ENCODE peak calls at places on chromosome X, in six cellular contexts. I is gastrocnemius medialis; Y is thyroid gland; Q is transverse colon; X is Peyer's patch; K is CD4-positive, alpha-beta T cell. B is an unnamed sample.

GRCh38 chrX:129984196-129984962 is 1.9 kb downstream of the BCORL1 start:
- DNase-seq in Y (peak; percentile 40), X (peak; percentile 59), Q (peak; percentile 28), I (no peak), K (peak; percentile 29), B (peak; percentile 68)

GRCh38 chrX:151488677-151489076 is 74.8 kb upstream of the PASD1 start:
- DNase-seq in I (no peak), X (no peak), Q (no peak), K (no peak), Y (no peak), B (no peak)

GRCh38 chrX:83860846-83861245 is at the start of gene CYLC1:
- DNase-seq in I (no peak), Q (no peak), K (no peak), Y (no peak), X (no peak), B (no peak)

GRCh38 chrX:96181571-96181970 is 503.1 kb upstream of the DIAPH2 start:
- DNase-seq in X (no peak), I (no peak), Y (no peak), Q (no peak), K (no peak), B (no peak)

GRCh38 chrX:137353404-137353803 is 212.5 kb upstream of the ZIC3 start:
- DNase-seq in Y (no peak), X (no peak), I (no peak), K (no peak), Q (no peak), B (no peak)

GRCh38 chrX:153727108-153727931 is 2.7 kb downstream of the ABCD1 start:
- DNase-seq in X (no peak), I (peak; percentile 88), K (no peak), Q (peak; percentile 63), Y (peak; percentile 74), B (peak; percentile 81)

GRCh38 chrX:15744181-15744867 is 6.3 kb downstream of the CA5B start:
- DNase-seq in K (no peak), Y (peak; percentile 62), I (no peak), Q (no peak), X (no peak), B (no peak)

GRCh38 chrX:46404774-46405173 is 140.4 kb downstream of the ZNF674 start:
- DNase-seq in K (no peak), I (no peak), X (no peak), Y (no peak), Q (no peak), B (no peak)

GRCh38 chrX:104285201-104285600 is 30.5 kb upstream of the ESX1 start:
- DNase-seq in Q (no peak), Y (no peak), X (no peak), I (no peak), K (no peak), B (no peak)

GRCh38 chrX:14528629-14529287 is 578 bp upstream of the GLRA2 start:
- DNase-seq in Q (peak; percentile 86), X (peak; percentile 81), K (peak; percentile 18), I (no peak), Y (peak; percentile 62), B (no peak)

GRCh38 chrX:9316096-9316495 is 148.8 kb upstream of the TBL1X start:
- DNase-seq in X (no peak), Y (no peak), Q (no peak), I (no peak), K (no peak), B (no peak)

GRCh38 chrX:34365482-34365881 is 233.4 kb upstream of the FAM47A start:
- DNase-seq in Q (no peak), X (no peak), K (no peak), Y (no peak), I (no peak), B (no peak)

GRCh38 chrX:104113237-104113965 is 1.1 kb downstream of the ZCCHC18 start:
- DNase-seq in Y (peak; percentile 47), I (peak; percentile 21), Q (peak; percentile 53), K (peak; percentile 43), X (peak; percentile 76), B (no peak)

GRCh38 chrX:53374222-53374820 is 48.1 kb downstream of the SMC1A start:
- DNase-seq in I (no peak), K (no peak), X (no peak), Q (no peak), Y (no peak), B (no peak)

GRCh38 chrX:56745019-56745418 is 16.0 kb downstream of the NBDY start:
- DNase-seq in X (no peak), I (no peak), Y (no peak), K (no peak), Q (no peak), B (no peak)

GRCh38 chrX:81120270-81120935 is 81.3 kb downstream of the HMGN5 start:
- DNase-seq in Q (no peak), K (no peak), I (no peak), X (no peak), Y (peak; percentile 3), B (no peak)

GRCh38 chrX:52270453-52271116 is 85.9 kb downstream of the MAGED4 start:
- DNase-seq in K (no peak), Q (no peak), X (no peak), Y (no peak), I (no peak), B (no peak)

GRCh38 chrX:2417205-2417604 is 83.6 kb downstream of the DHRSX start:
- DNase-seq in Y (no peak), X (no peak), Q (no peak), I (no peak), K (no peak), B (no peak)

DNA sequence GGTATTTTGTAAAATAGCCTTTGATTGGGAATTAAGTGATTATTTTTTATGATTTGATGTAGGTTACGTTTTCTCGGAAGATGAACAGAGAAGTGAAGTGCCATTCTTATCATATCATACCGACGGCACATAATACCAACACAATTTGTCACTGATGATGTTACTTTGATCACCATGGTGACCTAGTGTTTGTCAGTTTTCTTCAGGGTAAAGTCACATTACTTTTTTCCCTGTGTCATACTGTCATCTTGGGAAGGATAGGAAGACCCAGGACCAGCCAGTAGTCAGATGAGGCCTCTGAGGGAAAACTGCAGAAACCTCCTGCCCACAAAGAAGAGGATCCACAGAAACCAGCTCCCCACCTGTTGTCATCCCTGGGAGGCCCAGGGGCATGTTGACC is 1.3 kb upstream of the MAGEC1 start:
- DNase-seq in Y (no peak), I (no peak), X (no peak), Q (no peak), K (no peak), B (no peak)
- H3K27ac ChIP-seq in Y (no peak overlapping the region), I (no peak overlapping the region), X (no peak overlapping the region), Q (no peak overlapping the region), K (no peak overlapping the region), B (no peak overlapping the region)

GRCh38 chrX:50073601-50074000 is 127.2 kb downstream of the AKAP4 start:
- DNase-seq in X (no peak), Y (no peak), I (no peak), Q (no peak), K (no peak), B (no peak)
- H3K27ac ChIP-seq in X (no peak overlapping the region), Y (no peak overlapping the region), I (no peak overlapping the region), Q (no peak overlapping the region), K (no peak overlapping the region), B (no peak overlapping the region)

DNA sequence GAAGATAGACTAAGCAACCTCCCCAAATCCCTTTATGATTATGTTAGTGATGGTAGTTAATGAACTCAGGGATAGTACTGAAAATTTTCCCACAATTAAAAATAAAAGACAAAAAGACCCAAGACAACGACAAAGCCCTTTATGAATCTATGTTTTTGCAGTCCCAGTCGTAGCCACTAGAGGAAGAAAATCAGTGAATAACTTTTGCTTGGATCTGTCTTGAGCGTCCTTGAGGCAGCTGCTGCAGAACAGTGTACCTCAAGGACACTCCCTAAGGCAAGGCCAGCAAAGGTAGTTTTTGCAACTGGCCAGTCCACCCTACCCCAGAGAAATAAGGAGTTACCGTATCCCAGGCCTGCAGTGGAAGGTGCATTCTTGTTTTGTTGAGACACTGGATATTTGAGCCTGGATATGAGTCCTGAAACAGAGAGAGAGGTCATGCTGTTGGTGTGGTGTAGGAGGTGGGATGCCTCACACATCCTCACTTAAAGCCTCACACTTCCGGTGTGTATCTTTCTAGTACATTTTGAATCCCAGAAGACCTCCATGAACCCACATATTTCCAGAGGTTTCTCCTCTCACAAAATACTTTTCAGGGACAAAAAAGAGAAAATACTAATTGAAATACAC is 8.7 kb upstream of the TIMM8A start:
- DNase-seq in K (no peak), I (no peak), X (no peak), Y (no peak), Q (no peak), B (no peak)
- H3K27ac ChIP-seq in K (no peak overlapping the region), I (no peak overlapping the region), X (no peak overlapping the region), Y (no peak overlapping the region), Q (no peak overlapping the region), B (no peak overlapping the region)

GRCh38 chrX:40158036-40158706 is 60.4 kb upstream of the BCOR start:
- DNase-seq in I (no peak), K (no peak), Y (no peak), Q (no peak), X (no peak), B (no peak)

GRCh38 chrX:40155617-40156471 is 58.1 kb upstream of the BCOR start:
- DNase-seq in I (no peak), K (no peak), X (no peak), Q (no peak), Y (no peak), B (no peak)

GRCh38 chrX:40154853-40155616 is 57.3 kb upstream of the BCOR start:
- DNase-seq in X (peak; percentile 77), K (no peak), I (peak; percentile 79), Y (peak; percentile 73), Q (peak; percentile 66), B (no peak)

GRCh38 chrX:40157228-40158035 is 59.7 kb upstream of the BCOR start:
- DNase-seq in K (no peak), Y (no peak), Q (no peak), X (no peak), I (no peak), B (no peak)

DNA sequence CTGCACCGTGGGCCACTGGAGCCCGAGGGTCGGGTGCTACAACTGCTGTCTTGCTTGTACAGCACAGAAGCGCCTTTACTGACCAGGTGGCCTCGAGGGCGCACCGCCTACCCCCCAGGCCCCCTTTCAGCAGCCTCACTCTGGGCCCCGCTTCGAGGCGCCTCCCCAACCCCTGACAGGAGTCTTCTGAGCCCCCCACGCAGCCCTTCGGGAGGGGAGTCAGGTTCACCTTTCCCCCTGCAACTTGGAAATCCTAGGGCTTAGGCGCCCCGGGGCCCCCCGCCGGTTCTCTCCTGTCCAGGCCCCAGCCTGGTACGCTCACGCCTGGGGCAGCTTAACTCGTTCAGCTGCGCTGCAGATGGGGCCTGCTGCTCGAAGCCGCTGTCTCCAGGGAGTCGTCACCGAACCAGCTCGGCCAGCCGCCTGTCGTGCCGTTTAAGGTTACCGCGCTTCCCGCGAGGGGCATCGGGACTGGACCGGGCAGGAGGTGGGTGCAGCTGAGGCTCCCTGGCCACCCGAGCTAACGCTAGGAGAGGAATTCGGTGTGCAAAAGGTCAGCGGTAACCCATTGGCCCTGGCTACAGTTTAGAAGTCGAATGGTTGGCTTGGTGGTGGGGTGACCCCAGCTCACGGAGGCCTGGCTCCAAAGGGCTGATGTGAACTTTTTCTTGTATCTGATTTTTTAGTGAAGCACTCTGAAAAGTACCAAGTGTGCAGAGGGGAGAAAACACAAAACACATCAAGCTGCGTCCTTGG is 58.9 kb upstream of the BCOR start:
- DNase-seq in K (no peak), I (no peak), X (no peak), Q (no peak), Y (no peak), B (no peak)
- H3K27ac ChIP-seq in K (no peak overlapping the region), I (no peak overlapping the region), X (no peak overlapping the region), Q (no peak overlapping the region), Y (no peak overlapping the region), B (no peak overlapping the region)

DNA sequence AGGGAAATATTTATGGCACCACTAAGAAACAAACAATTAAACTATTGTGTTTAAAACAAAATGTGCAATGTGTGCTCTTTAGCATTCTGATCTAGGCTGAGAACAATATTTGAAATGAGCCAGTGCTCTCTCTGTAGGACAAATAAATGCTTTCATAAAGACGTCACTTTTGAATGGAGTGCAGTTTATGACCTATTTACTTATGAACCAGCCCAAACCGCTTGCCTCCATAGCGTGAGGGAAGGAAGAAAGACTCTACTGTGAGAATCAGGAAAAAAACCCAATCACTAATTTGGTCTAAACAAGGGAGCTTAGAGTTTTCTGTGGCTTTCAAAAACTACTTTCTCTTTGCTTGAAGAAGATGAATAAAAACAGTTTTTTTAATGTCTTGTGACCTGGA is 39.4 kb downstream of the SAT1 start:
- DNase-seq in Q (peak; percentile 35), X (no peak), I (no peak), Y (no peak), K (no peak), B (no peak)
- H3K27ac ChIP-seq in Q (peak overlapping the region; percentile 70), X (peak overlapping the region; percentile 9), I (no peak overlapping the region), Y (no peak overlapping the region), K (no peak overlapping the region), B (no peak overlapping the region)